ENCODE peak calls at places on chromosomes 2 and 18, in five cellular contexts. C, J, G, S and B are unnamed samples. For H3K4me1, the result is how much of the 10 kb centered on the place peaks cover.

GRCh38 chr2:203489531-203489930 is 45.6 kb downstream of the RAPH1 start:
- DNase-seq in J (no peak), C (no peak), S (no peak), G (no peak), B (no peak)

GRCh38 chr2:218360453-218360852 is 3.8 kb downstream of the CATIP start:
- DNase-seq in G (no peak), C (no peak), J (no peak), S (no peak), B (peak)

GRCh38 chr2:101698419-101699190 is 1.1 kb downstream of the MAP4K4 start:
- DNase-seq in G (no peak), S (no peak), J (no peak), C (no peak), B (no peak)

GRCh38 chr2:123816203-123816602 is 208.9 kb upstream of the CNTNAP5 start:
- DNase-seq in C (no peak), J (no peak), S (no peak), G (no peak), B (no peak)

GRCh38 chr2:29042581-29043075 is 31.7 kb downstream of the PCARE start:
- DNase-seq in J (peak), C (no peak), G (no peak), S (peak), B (no peak)

GRCh38 chr2:188425266-188425665 is 133.6 kb downstream of the GULP1 start:
- DNase-seq in C (no peak), J (no peak), G (no peak), S (peak), B (no peak)

GRCh38 chr18:31626409-31626808 is 34.7 kb downstream of the TTR start:
- DNase-seq in G (no peak), S (no peak), J (no peak), C (no peak), B (no peak)

GRCh38 chr2:218060950-218061660 is 7.9 kb upstream of the RUFY4 start:
- DNase-seq in J (no peak), C (no peak), G (no peak), S (no peak), B (no peak)

GRCh38 chr2:236941106-236941505 is 144.6 kb upstream of the COPS8 start:
- DNase-seq in S (no peak), G (no peak), J (peak), C (no peak), B (peak)

GRCh38 chr2:221969087-221969829 is 329.5 kb downstream of the PAX3 start:
- DNase-seq in C (no peak), G (no peak), S (peak), J (peak), B (no peak)

GRCh38 chr18:47595816-47596501 is 334.5 kb downstream of the SMAD2 start:
- DNase-seq in J (no peak), G (peak), S (no peak), C (no peak), B (no peak)

GRCh38 chr18:28063181-28063790 is 113.6 kb downstream of the CDH2 start:
- DNase-seq in C (no peak), G (no peak), S (peak), J (no peak), B (no peak)

GRCh38 chr2:195658541-195658890 is 1.5 kb downstream of the SLC39A10 start:
- DNase-seq in J (no peak), S (peak), C (no peak), G (no peak), B (no peak)

GRCh38 chr2:127463155-127463991 is 45.1 kb downstream of the PROC start:
- DNase-seq in C (no peak), S (no peak), J (no peak), G (no peak), B (no peak)

GRCh38 chr2:161576421-161576820 is 47.8 kb upstream of the SLC4A10 start:
- DNase-seq in J (no peak), C (no peak), S (no peak), G (no peak), B (no peak)

GRCh38 chr2:122028371-122029102 is 273.1 kb downstream of the TSN start:
- DNase-seq in G (no peak), J (no peak), S (peak), C (no peak), B (no peak)

GRCh38 chr2:111161971-111162370 is 41.3 kb downstream of the BCL2L11 start:
- DNase-seq in J (no peak), G (no peak), S (no peak), C (no peak), B (peak)

GRCh38 chr18:9712606-9713005 is 4.5 kb downstream of the RAB31 start:
- DNase-seq in G (no peak), S (no peak), J (no peak), C (no peak), B (no peak)

GRCh38 chr18:35010983-35011382 is 30.2 kb upstream of the MAPRE2 start:
- DNase-seq in G (no peak), S (peak), J (no peak), C (no peak), B (no peak)

GRCh38 chr18:55546873-55547704 is 40.9 kb downstream of the TCF4 start:
- DNase-seq in G (no peak), S (peak), C (no peak), J (no peak), B (no peak)

GRCh38 chr18:48475635-48476549 is 62.9 kb upstream of the CTIF start:
- DNase-seq in G (peak), J (peak), C (no peak), S (peak), B (no peak)

GRCh38 chr2:112001942-112002341 is 53.1 kb upstream of the TMEM87B start:
- DNase-seq in J (no peak), S (no peak), G (no peak), C (no peak), B (no peak)

GRCh38 chr2:233404227-233404626 is 49.9 kb downstream of the DGKD start:
- DNase-seq in C (no peak), J (no peak), G (no peak), S (peak), B (no peak)

GRCh38 chr2:220779918-220780317 is 792.2 kb downstream of the EPHA4 start:
- DNase-seq in J (no peak), G (no peak), S (peak), C (no peak), B (no peak)

GRCh38 chr2:196511258-196511971 is 128.1 kb upstream of the CCDC150 start:
- DNase-seq in C (no peak), S (no peak), G (no peak), J (no peak), B (no peak)

DNA sequence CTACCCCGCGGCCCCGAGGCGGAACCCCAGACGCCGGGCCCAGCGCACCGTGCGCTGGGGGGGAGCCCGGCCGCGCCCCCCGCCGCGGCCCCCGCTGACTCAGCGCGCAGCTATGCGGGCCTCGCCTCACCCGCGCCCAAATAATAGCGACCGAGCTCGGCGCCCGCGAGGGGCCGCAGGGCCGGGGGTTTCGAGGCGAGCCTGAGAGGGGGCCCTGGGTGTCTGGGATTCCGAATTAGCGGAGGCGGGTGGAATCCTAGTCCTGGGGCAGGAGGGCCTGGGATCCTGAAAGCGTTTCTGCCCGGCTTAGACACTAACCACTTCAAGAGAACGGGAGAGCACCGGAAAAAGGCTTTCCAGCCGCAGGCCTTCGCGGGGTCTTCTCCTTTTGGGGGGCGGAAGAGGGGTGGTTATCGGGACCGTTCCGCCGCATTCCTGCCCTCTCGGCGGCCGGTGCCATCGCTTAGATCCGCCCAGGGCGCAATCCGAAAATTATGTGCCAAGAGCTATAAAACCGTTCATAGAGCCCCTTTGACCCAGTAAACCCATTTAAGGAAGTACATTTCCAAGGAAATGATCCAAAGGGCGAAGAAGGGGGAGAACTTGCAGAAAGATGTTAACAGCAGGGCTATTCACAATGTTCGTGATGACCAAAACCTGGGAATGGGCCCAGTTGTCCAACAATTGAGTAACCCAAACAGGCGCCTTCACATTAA is 678 bp upstream of the ROCK2 start:
- DNase-seq in J (peak), S (peak), G (no peak), C (peak), B (peak)
- TF ChIP-seq POLR2A in J (no peak), S (peak), G (no peak), C (no peak), B (no peak)

GRCh38 chr2:43134571-43134889 is 91.9 kb downstream of the ZFP36L2 start:
- DNase-seq in J (no peak), C (no peak), S (no peak), G (no peak), B (no peak)
- H3K4me1 ChIP-seq in J (under half), C (half or more), S (under half), G (half or more), B (under half)

DNA sequence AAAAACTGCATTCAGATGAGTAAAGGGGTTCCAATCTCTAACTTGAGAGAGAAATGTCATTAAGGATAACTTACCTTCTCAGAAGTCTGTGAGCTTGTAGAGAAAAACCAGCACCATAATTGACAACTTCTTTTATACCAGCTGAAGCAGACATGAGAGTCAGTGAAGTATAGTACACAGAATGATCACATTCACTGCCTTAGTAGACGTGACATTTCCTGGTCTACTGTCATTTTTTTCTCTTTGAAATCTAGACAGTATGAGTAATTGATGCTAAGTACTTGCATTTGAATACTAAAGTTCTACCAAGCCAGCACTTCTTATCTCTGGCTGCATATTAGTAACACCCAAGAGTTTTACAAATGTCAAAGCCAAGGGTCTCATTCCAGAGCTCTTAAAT is 25.3 kb upstream of the ACADL start:
- DNase-seq in C (no peak), G (no peak), J (no peak), S (no peak), B (no peak)
- TF ChIP-seq POLR2A in C (no peak), G (no peak), J (no peak), S (no peak), B (no peak)

DNA sequence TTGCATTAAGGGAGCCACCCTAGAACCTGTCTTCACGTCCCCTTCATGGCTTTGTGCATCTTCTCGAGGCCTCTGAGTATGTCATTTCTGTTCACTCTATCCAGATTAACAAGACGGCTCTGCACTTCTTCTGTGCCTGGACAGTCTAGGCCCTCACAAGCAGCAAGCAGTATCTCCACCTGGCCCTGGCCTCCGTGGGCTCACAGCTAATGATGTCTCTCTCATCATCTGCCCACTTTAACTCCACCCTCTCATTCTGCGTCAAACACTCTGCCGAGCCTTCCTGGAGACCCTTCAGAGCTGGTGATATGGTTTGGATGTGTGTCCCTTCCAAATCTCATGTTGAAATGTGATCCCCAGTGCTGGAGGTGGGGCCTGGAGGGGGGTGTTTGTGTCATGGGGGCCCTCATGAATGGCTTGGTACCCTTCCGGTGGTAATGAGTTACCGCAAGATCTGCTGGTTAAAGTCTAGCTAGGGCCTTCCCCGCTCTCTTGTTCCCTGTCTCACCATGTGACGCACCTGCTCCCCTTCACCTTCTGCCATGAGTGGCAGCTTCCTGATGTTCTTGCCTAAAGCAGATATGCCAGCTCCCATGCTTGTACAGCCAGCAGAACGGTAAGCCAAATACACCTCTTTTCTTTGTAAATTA is 132.5 kb upstream of the ID2 start:
- DNase-seq in G (no peak), J (peak), C (no peak), S (no peak), B (no peak)
- H3K4me1 ChIP-seq in G (under half), J (under half), C (under half), S (under half), B (under half)

DNA sequence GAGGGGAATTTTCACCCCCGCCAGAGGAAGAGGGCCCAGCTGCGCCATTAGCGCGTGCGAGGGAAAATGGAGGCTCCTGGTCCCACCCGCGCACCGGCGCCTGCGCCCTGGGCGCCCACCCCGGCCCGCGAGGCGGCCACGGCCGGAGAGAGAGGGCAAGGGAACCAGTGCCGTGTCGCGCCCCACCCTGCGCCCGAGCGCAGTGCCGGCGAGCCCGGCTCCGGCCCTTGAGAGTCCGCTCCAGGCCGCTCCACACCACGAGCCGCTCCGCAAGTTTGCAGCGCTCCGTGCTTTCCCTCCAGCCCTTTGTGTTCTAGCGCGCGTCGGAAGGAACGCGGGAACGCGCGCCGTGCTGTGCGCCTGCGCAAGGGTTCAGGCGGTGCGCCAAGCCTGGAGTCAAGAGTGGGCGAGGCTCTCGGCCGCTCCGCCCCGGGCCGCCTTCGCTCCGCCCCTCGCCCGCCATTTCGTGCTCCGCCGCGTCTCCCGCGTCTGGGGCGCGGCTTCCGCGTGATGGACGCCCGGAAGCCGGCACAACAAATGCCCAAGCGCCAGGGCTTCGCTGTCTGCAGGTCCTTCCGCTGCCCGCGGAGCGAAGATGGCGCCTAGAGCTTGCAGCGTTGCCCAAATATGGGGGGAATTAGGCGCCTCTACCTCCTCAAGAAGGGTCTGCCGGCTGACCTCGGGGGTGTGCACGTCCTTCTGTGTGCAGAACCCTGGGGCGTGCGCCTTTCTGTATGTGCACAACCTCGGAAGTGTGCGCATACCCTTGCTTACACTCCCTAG is 46.1 kb upstream of the PTMA start:
- DNase-seq in G (peak), C (peak), J (peak), S (peak), B (peak)
- TF ChIP-seq POLR2A in G (peak), C (peak), J (peak), S (peak), B (peak)

DNA sequence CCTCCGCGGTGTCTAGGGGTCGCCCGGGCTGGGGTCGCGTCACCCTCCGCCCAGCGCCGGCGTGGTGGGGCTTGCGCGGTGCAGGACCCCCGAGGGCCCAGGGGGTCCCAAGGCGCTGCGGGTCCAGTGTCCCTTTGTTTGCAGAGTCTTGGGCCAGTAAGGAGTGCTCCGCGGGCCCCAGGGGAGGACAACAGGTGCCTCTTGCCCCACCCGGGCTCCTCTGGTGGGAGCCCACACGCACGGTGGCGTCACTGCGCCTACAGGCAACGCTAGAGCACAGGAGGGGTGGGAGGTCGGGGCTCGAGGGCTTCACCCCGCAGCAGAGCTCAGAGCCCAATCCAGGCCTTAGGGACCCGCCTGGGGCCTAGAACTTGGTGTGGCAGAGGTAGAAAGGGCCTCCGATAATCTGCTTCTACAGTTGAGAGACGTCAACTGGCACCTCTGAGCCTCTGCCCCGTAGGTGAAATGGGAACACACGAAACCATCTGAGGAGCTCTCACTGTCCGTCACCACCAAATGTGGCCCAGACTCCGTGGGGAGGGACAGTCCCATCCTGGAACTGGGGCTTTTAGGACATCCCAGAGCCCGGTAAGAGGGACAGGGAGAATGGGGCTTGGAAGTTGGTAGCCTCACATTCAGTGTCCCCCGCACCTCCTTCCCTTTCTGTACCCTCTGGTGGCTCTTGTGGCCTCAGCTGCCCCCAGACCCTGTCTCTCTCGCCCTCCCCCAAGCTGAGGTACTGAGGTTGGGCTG is 1.4 kb downstream of the ARID5A start:
- DNase-seq in J (no peak), S (no peak), C (no peak), G (no peak), B (no peak)
- H3K4me1 ChIP-seq in J (under half), S (under half), C (under half), G (under half), B (under half)

GRCh38 chr18:7117390-7118355 is at the start of gene LAMA1:
- DNase-seq in S (peak), J (no peak), C (no peak), G (no peak), B (no peak)
- TF ChIP-seq POLR2A in S (no peak), J (no peak), C (no peak), G (no peak), B (no peak)

GRCh38 chr2:145739679-145740078 is 1219.8 kb upstream of the ZEB2 start:
- DNase-seq in C (no peak), J (no peak), S (no peak), G (no peak), B (no peak)

GRCh38 chr2:145736901-145737300 is 1217.0 kb upstream of the ZEB2 start:
- DNase-seq in C (no peak), J (no peak), S (peak), G (no peak), B (no peak)

GRCh38 chr2:145743016-145743415 is 1223.1 kb upstream of the ZEB2 start:
- DNase-seq in S (no peak), G (no peak), C (no peak), J (no peak), B (no peak)

GRCh38 chr2:145741161-145741560 is 1221.2 kb upstream of the ZEB2 start:
- DNase-seq in S (no peak), J (no peak), C (no peak), G (no peak), B (no peak)

DNA sequence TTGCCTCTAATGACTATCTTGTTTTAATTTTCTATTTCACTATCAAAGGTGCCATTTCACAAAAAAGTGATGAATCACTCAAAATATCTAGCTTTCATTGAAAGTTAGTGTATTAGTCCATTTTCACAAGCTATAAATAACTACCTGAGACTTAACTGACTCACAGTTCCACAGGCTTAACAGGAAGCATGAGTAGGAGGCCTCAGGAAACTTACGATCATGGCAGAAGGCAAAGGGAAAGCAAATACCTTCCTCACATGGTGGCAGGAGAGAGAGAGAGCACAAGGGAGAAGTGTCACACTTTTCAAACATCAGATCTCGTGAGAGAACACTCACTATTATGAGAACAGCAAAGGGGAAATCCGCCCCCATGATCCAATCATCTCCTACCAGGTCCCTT is 1220.4 kb upstream of the ZEB2 start:
- DNase-seq in G (no peak), S (peak), C (no peak), J (no peak), B (no peak)
- H3K4me1 ChIP-seq in G (under half), S (under half), C (under half), J (under half), B (under half)